ENCODE peak calls at places on chromosomes 16 and 17, in four cellular contexts. C is GM23248, P is IMR-90, X is GM23338. E is an unnamed sample.

GRCh38 chr17:44071198-44071520 is 624 bp downstream of the G6PC3 start:
- DNase-seq in P (peak; percentile 88), C (no peak), X (no peak), E (peak; percentile 80)

GRCh38 chr17:70375406-70375805 is 206.1 kb downstream of the KCNJ2 start:
- DNase-seq in C (no peak), X (peak; percentile 35), P (no peak), E (no peak)

GRCh38 chr16:11603331-11603750 is 16.6 kb upstream of the LITAF start:
- DNase-seq in C (no peak), P (no peak), X (no peak), E (no peak)

GRCh38 chr16:70563571-70563970 is 40.0 kb downstream of the SF3B3 start:
- DNase-seq in P (no peak), X (no peak), C (peak; percentile 92), E (no peak)

GRCh38 chr16:70579648-70580630 is 56.3 kb downstream of the SF3B3 start:
- DNase-seq in P (no peak), C (peak; percentile 32), X (no peak), E (no peak)

GRCh38 chr17:57461082-57461481 is 204.8 kb downstream of the MSI2 start:
- DNase-seq in P (peak; percentile 52), X (no peak), C (peak; percentile 58), E (peak; percentile 79)

GRCh38 chr16:10009691-10010090 is 172.5 kb downstream of the GRIN2A start:
- DNase-seq in P (no peak), C (no peak), X (no peak), E (no peak)

GRCh38 chr17:63610854-63611253 is 10.2 kb downstream of the TACO1 start:
- DNase-seq in P (no peak), X (no peak), C (no peak), E (no peak)

GRCh38 chr16:25729188-25729587 is 37.4 kb downstream of the HS3ST4 start:
- DNase-seq in P (no peak), C (no peak), X (no peak), E (no peak)

GRCh38 chr16:67805718-67806427 is 487 bp downstream of the RANBP10 start:
- DNase-seq in C (no peak), P (no peak), X (peak; percentile 44), E (no peak)

GRCh38 chr16:28623172-28623711 is 13.4 kb upstream of the SULT1A1 start:
- DNase-seq in X (peak; percentile 36), C (peak; percentile 53), P (no peak), E (no peak)

GRCh38 chr17:70906808-70907207 is 737.5 kb downstream of the KCNJ2 start:
- DNase-seq in C (peak; percentile 64), X (peak; percentile 12), P (peak; percentile 62), E (peak; percentile 83)

GRCh38 chr16:49576173-49576494 is 202.5 kb downstream of the C16orf78 start:
- DNase-seq in C (no peak), P (no peak), X (no peak), E (no peak)

GRCh38 chr16:50121721-50122445 is 31.2 kb upstream of the TENT4B start:
- DNase-seq in P (no peak), C (no peak), X (peak; percentile 41), E (no peak)

GRCh38 chr16:54487933-54488332 is 201.3 kb upstream of the IRX3 start:
- DNase-seq in P (no peak), C (no peak), X (no peak), E (no peak)

GRCh38 chr16:9119795-9120194 is 28.4 kb downstream of the HAPSTR1 start:
- DNase-seq in C (peak; percentile 97), P (peak; percentile 84), X (no peak), E (peak; percentile 93)

GRCh38 chr17:7767425-7768021 is 50.0 kb downstream of the DNAH2 start:
- DNase-seq in X (no peak), C (no peak), P (peak; percentile 47), E (peak; percentile 49)

GRCh38 chr17:43003542-43004172 is 2.9 kb upstream of the IFI35 start:
- DNase-seq in X (peak; percentile 71), P (peak; percentile 50), C (peak; percentile 67), E (peak; percentile 66)

GRCh38 chr17:8696951-8697745 is 47.5 kb downstream of the CCDC42 start:
- DNase-seq in P (peak; percentile 94), C (no peak), X (peak; percentile 82), E (peak; percentile 98)

GRCh38 chr17:80779961-80780380 is 211.7 kb upstream of the CHMP6 start:
- DNase-seq in C (peak; percentile 84), X (no peak), P (peak; percentile 82), E (no peak)

GRCh38 chr17:32488604-32489180 is 1.9 kb downstream of the CDK5R1 start:
- DNase-seq in P (no peak), C (no peak), X (no peak), E (no peak)

GRCh38 chr17:62968445-62968923 is 2.4 kb downstream of the TANC2 start:
- DNase-seq in X (peak; percentile 93), P (peak; percentile 94), C (peak; percentile 94), E (peak; percentile 85)

GRCh38 chr17:29573558-29573870 is 5.0 kb downstream of the TP53I13 start:
- DNase-seq in C (no peak), P (no peak), X (no peak), E (no peak)

GRCh38 chr16:75074920-75075687 is 41.5 kb downstream of the LDHD start:
- DNase-seq in C (no peak), X (no peak), P (no peak), E (no peak)

GRCh38 chr17:63066158-63066808 is 100.2 kb downstream of the TANC2 start:
- DNase-seq in C (no peak), P (no peak), X (no peak), E (no peak)

GRCh38 chr17:75013077-75013391 is 564 bp downstream of the MRPL58 start:
- DNase-seq in C (no peak), X (no peak), P (no peak), E (no peak)

GRCh38 chr17:21124096-21124495 is 2.7 kb upstream of the DHRS7B start:
- DNase-seq in X (peak; percentile 43), P (no peak), C (no peak), E (no peak)

GRCh38 chr17:21126645-21127507 is at the start of gene DHRS7B:
- DNase-seq in C (peak; percentile 96), P (peak; percentile 88), X (peak; percentile 99), E (peak; percentile 78)

GRCh38 chr17:21129023-21129681 is 2.4 kb downstream of the DHRS7B start:
- DNase-seq in X (peak; percentile 59), C (peak; percentile 84), P (peak; percentile 67), E (peak; percentile 16)

GRCh38 chr17:21125862-21126261 is 902 bp upstream of the DHRS7B start:
- DNase-seq in C (no peak), P (no peak), X (no peak), E (no peak)

DNA sequence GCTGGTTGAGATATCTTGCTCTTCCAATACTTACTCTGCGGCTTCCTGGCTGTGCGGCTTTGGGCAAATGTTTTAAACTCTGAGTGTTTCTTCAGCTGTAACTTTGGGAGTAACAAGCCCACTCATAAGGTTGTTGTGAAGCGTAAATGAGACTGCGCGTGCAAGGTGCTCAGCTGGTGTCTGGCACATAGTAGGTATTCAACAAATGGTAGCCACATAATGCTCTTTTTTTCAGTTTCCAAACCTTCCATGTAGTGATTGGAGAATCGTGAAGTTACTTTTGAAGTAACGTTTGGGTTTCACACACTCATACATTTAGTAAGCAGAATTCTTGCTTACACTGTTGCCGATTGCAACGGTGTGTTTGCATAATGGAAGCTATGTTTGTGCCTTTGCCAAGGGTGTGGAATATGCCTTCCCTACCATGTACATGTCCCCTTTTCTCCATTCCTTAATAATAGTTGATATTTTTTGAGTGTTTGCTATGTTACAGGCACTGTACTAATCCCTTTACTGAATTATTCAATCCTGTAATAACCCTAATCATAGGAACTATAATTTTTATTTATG is 829 bp downstream of the DHRS7B start:
- DNase-seq in C (peak; percentile 53), X (no peak), P (peak; percentile 6), E (no peak)
- H2AFZ ChIP-seq in C (peak overlapping the region; percentile 99), X (peak overlapping the region; percentile 80), P (peak overlapping the region; percentile 100), E (peak overlapping the region; percentile 98)

GRCh38 chr17:4389079-4389478 is 22.6 kb upstream of the UBE2G1 start:
- DNase-seq in X (peak; percentile 69), P (no peak), C (no peak), E (no peak)
- H2AFZ ChIP-seq in X (peak overlapping the region; percentile 60), P (no peak overlapping the region), C (no peak overlapping the region), E (no peak overlapping the region)

GRCh38 chr16:58105619-58106018 is 23.6 kb downstream of the CFAP20 start:
- DNase-seq in C (peak; percentile 9), P (no peak), X (no peak), E (no peak)
- H2AFZ ChIP-seq in C (no peak overlapping the region), P (no peak overlapping the region), X (peak overlapping the region; percentile 80), E (no peak overlapping the region)

GRCh38 chr17:5034651-5035050 is 575 bp downstream of the SLC52A1 start:
- DNase-seq in P (no peak), C (no peak), X (no peak), E (no peak)

GRCh38 chr17:5034063-5034462 is 1.2 kb downstream of the SLC52A1 start:
- DNase-seq in P (no peak), C (no peak), X (no peak), E (no peak)

GRCh38 chr17:5032865-5033264 is 2.4 kb downstream of the SLC52A1 start:
- DNase-seq in C (no peak), P (no peak), X (no peak), E (no peak)

GRCh38 chr17:5033352-5034015 is 1.7 kb downstream of the SLC52A1 start:
- DNase-seq in X (peak; percentile 46), C (no peak), P (no peak), E (no peak)

DNA sequence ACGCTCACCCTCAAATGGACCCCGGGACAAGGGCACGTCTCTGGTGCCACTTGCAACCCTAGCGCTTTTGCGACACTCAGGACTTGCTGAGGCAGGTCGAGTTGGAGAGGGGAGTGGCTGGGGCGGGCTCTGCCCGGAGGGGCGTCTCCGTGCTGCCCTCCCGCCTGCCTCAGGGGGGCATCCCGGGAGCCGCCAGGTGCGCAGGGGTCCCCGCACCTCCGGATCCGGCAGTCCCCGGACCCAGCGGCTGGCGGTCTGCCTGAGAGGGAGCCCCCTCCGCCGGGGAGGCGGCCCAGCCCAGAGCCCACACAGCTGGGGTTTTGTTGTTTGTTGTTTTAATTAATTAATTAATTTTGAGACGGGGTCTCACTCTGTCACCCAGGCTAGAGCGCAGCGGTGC is at the start of gene SLC52A1:
- DNase-seq in C (peak; percentile 24), P (no peak), X (peak; percentile 64), E (no peak)
- H2AFZ ChIP-seq in C (peak within 1 kb of the TSS; percentile 77), P (peak within 1 kb of the TSS; percentile 61), X (peak within 1 kb of the TSS; percentile 91), E (no peak within 1 kb of the TSS)

GRCh38 chr17:47239663-47240374 is 13.8 kb upstream of the ITGB3 start:
- DNase-seq in X (no peak), C (peak; percentile 99), P (peak; percentile 98), E (peak; percentile 96)
- H2AFZ ChIP-seq in X (peak overlapping the region; percentile 47), C (peak overlapping the region; percentile 36), P (peak overlapping the region; percentile 85), E (peak overlapping the region; percentile 53)

E was measured in astrocyte.